ENCODE peak calls at places on chromosomes 6 and 20, in four cellular contexts. N is K562, P is GM12891, A is GM12878. Y is an unnamed sample.

GRCh38 chr6:5302220-5302946 is 41.1 kb downstream of the FARS2 start:
- DNase-seq in P (peak; percentile 12), N (peak; percentile 43), A (peak; percentile 92), Y (no peak)

GRCh38 chr6:155832596-155832995 is 377.0 kb upstream of the NOX3 start:
- DNase-seq in P (no peak), A (no peak), N (no peak), Y (no peak)

GRCh38 chr6:106612956-106613516 is 16.3 kb downstream of the RTN4IP1 start:
- DNase-seq in P (no peak), N (no peak), A (no peak), Y (no peak)

GRCh38 chr6:80091506-80091905 is 15.0 kb upstream of the BCKDHB start:
- DNase-seq in A (no peak), N (no peak), P (no peak), Y (no peak)

GRCh38 chr20:49400904-49401303 is 81.6 kb downstream of the KCNB1 start:
- DNase-seq in A (no peak), N (no peak), P (no peak), Y (no peak)

GRCh38 chr6:110389689-110390382 is 25.5 kb downstream of the DDO start:
- DNase-seq in P (no peak), N (no peak), A (no peak), Y (no peak)

GRCh38 chr6:37168809-37169457 is 1.0 kb upstream of the PIM1 start:
- DNase-seq in N (peak; percentile 69), A (no peak), P (no peak), Y (no peak)

GRCh38 chr6:7121704-7122241 is 14.0 kb downstream of the RREB1 start:
- DNase-seq in A (no peak), N (no peak), P (no peak), Y (no peak)

GRCh38 chr6:143060806-143061596 is at the start of gene AIG1:
- DNase-seq in P (no peak), N (no peak), A (no peak), Y (peak; percentile 68)

GRCh38 chr6:101931766-101932165 is 538.3 kb downstream of the GRIK2 start:
- DNase-seq in A (no peak), P (no peak), N (no peak), Y (no peak)

GRCh38 chr20:34365765-34366213 is 2.7 kb downstream of the ITCH start:
- DNase-seq in N (no peak), A (peak; percentile 79), P (peak; percentile 51), Y (peak; percentile 85)

GRCh38 chr6:159935633-159936032 is 33.2 kb upstream of the IGF2R start:
- DNase-seq in P (no peak), A (no peak), N (no peak), Y (no peak)

GRCh38 chr6:35047265-35048011 is 93.7 kb downstream of the TCP11 start:
- DNase-seq in A (no peak), P (no peak), N (no peak), Y (peak; percentile 96)

GRCh38 chr6:32763417-32763816 is at the start of gene HLA-DQB2:
- DNase-seq in N (no peak), P (no peak), A (no peak), Y (no peak)

GRCh38 chr6:129853996-129854711 is 7.0 kb downstream of the TMEM244 start:
- DNase-seq in N (no peak), A (no peak), P (no peak), Y (no peak)
- TF ChIP-seq SPI1 in N (no peak), A (no peak), P (no peak), Y (no peak)

GRCh38 chr20:50645253-50646068 is 45.9 kb downstream of the RIPOR3 start:
- DNase-seq in P (no peak), A (no peak), N (no peak), Y (no peak)

GRCh38 chr20:50649587-50649986 is 41.8 kb downstream of the RIPOR3 start:
- DNase-seq in N (no peak), P (no peak), A (no peak), Y (no peak)

GRCh38 chr20:50642288-50642803 is 49.0 kb downstream of the RIPOR3 start:
- DNase-seq in A (no peak), P (no peak), N (no peak), Y (no peak)

GRCh38 chr20:50648651-50649050 is 42.7 kb downstream of the RIPOR3 start:
- DNase-seq in N (no peak), P (no peak), A (no peak), Y (no peak)

DNA sequence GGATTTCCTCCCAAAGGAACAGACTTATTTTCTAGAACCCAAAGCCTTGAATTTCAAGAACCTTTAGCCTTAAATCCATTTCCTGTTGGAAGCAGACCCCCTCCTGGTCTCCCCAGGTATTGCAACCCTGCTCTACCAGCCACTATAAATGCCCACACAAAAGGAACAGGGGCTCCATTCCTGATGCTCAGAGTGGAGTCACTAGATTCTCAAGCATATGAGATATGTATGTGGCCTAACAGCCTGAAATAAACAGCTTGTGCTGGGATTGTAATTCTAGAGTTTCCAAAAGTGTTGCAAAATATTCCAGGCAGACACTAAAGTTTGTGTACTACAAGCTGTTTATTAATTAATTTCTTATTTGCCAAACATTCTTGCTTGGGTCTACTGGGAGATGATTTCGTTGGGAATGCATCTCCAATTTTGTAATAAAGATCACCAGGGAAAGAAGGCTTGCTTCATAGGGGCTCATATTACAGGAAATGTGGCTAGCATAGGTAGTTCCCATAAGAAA is 44.8 kb downstream of the RIPOR3 start:
- DNase-seq in A (no peak), N (peak; percentile 36), P (no peak), Y (no peak)
- TF ChIP-seq SPI1 in A (no peak), N (no peak), P (no peak), Y (no peak)

GRCh38 chr20:45969712-45970634 is 2.0 kb downstream of the ZNF335 start:
- DNase-seq in P (no peak), N (peak; percentile 48), A (no peak), Y (no peak)
- TF ChIP-seq SPI1 in P (no peak), N (no peak), A (no peak), Y (no peak)

DNA sequence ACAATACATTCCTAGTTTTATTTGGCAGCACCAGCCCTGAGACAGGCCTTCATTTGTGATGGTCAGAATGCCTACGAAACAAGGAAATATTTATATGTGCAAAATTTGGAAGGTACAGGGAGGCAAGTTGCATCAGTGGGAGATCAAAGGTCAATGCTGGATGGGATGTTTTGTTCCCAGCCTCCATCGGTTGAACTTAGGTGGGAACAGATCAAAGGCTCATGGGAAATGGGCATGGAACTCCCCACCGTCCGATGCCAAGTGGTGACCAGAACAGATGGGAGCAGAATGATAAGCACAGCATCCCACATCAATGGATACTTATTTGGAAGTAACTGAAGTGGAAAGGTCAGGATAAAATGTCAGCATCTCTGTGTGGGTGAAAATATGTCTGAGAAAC is 177.7 kb upstream of the TNFAIP3 start:
- DNase-seq in A (no peak), P (no peak), N (no peak), Y (no peak)
- TF ChIP-seq SPI1 in A (no peak), P (no peak), N (no peak), Y (no peak)

DNA sequence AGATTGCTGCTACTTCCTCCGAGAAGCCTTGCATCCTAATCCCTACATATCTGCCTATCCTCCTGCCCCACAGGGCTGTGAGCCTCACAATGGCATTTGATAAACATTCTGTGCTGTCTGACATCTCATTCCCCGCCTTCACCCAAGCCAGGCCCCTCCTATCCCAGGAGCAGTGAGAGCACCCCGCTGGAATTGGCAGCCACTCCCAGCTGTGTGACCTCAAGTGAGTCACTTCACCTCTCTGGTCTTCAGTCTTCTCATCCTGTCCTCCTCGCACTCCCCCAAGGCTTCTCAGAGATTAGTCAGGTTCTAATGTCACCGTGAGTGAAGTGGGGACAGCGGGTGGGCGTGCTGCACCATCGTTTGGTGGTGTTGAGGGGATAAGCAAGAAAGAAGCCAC is 81.7 kb downstream of the CDH22 start:
- DNase-seq in P (no peak), A (no peak), N (no peak), Y (no peak)
- TF ChIP-seq SPI1 in P (no peak), A (no peak), N (no peak), Y (no peak)

GRCh38 chr20:15923030-15923776 is 650.0 kb downstream of the KIF16B start:
- DNase-seq in P (no peak), N (no peak), A (peak; percentile 54), Y (no peak)
- TF ChIP-seq SPI1 in P (peak; percentile 30), N (no peak), A (peak; percentile 72), Y (no peak)